ENCODE peak calls at places on chromosomes 16 and 17, in eight cellular contexts. One of them, this sample, is unnamed.

GRCh38 chr16:28155293-28155692 is 56.5 kb downstream of the XPO6 start:
- DNase-seq in GM12865: no peak
- DNase-seq in progenitor cell of endocrine pancreas: no peak
- DNase-seq in CD4-positive, alpha-beta T cell: no peak
- DNase-seq in mammary epithelial cell: no peak
- DNase-seq in AG09319: no peak
- DNase-seq in cardiac fibroblast: no peak
- DNase-seq in HFFc6: no peak
- DNase-seq in this sample: no peak

GRCh38 chr17:28335959-28336871 is 654 bp downstream of the TNFAIP1 start:
- DNase-seq in GM12865: no peak
- DNase-seq in progenitor cell of endocrine pancreas: peak; percentile 37
- DNase-seq in CD4-positive, alpha-beta T cell: no peak
- DNase-seq in mammary epithelial cell: peak; percentile 93
- DNase-seq in AG09319: peak; percentile 71
- DNase-seq in cardiac fibroblast: peak; percentile 93
- DNase-seq in HFFc6: peak; percentile 89
- DNase-seq in this sample: peak; percentile 56

GRCh38 chr17:41439375-41439774 is 1.4 kb downstream of the KRT38 start:
- DNase-seq in GM12865: no peak
- DNase-seq in progenitor cell of endocrine pancreas: no peak
- DNase-seq in CD4-positive, alpha-beta T cell: no peak
- DNase-seq in mammary epithelial cell: no peak
- DNase-seq in AG09319: no peak
- DNase-seq in cardiac fibroblast: peak; percentile 12
- DNase-seq in HFFc6: no peak
- DNase-seq in this sample: no peak

GRCh38 chr17:17403899-17404576 is 72.8 kb upstream of the MED9 start:
- DNase-seq in GM12865: no peak
- DNase-seq in progenitor cell of endocrine pancreas: no peak
- DNase-seq in CD4-positive, alpha-beta T cell: peak; percentile 33
- DNase-seq in mammary epithelial cell: no peak
- DNase-seq in AG09319: no peak
- DNase-seq in cardiac fibroblast: no peak
- DNase-seq in HFFc6: no peak
- DNase-seq in this sample: peak; percentile 60

GRCh38 chr16:20300312-20301097 is 26.8 kb downstream of the GP2 start:
- DNase-seq in GM12865: peak; percentile 72
- DNase-seq in progenitor cell of endocrine pancreas: peak; percentile 40
- DNase-seq in CD4-positive, alpha-beta T cell: peak; percentile 1
- DNase-seq in mammary epithelial cell: peak; percentile 42
- DNase-seq in AG09319: peak; percentile 5
- DNase-seq in cardiac fibroblast: peak; percentile 58
- DNase-seq in HFFc6: peak; percentile 27
- DNase-seq in this sample: peak; percentile 71

GRCh38 chr16:89958068-89958467 is 9.5 kb downstream of the DEF8 start:
- DNase-seq in GM12865: peak; percentile 38
- DNase-seq in progenitor cell of endocrine pancreas: no peak
- DNase-seq in CD4-positive, alpha-beta T cell: no peak
- DNase-seq in mammary epithelial cell: no peak
- DNase-seq in AG09319: no peak
- DNase-seq in cardiac fibroblast: peak; percentile 24
- DNase-seq in HFFc6: no peak
- DNase-seq in this sample: peak; percentile 75

GRCh38 chr17:68531252-68531651 is 19.0 kb downstream of the PRKAR1A start:
- DNase-seq in GM12865: no peak
- DNase-seq in progenitor cell of endocrine pancreas: no peak
- DNase-seq in CD4-positive, alpha-beta T cell: no peak
- DNase-seq in mammary epithelial cell: no peak
- DNase-seq in AG09319: no peak
- DNase-seq in cardiac fibroblast: no peak
- DNase-seq in HFFc6: no peak
- DNase-seq in this sample: no peak

GRCh38 chr17:82804442-82805191 is 35.2 kb downstream of the ZNF750 start:
- DNase-seq in GM12865: no peak
- DNase-seq in progenitor cell of endocrine pancreas: no peak
- DNase-seq in CD4-positive, alpha-beta T cell: no peak
- DNase-seq in mammary epithelial cell: no peak
- DNase-seq in AG09319: no peak
- DNase-seq in cardiac fibroblast: peak; percentile 84
- DNase-seq in HFFc6: no peak
- DNase-seq in this sample: no peak

GRCh38 chr16:4664538-4665418 is 28.6 kb upstream of the NUDT16L1 start:
- DNase-seq in GM12865: peak; percentile 37
- DNase-seq in progenitor cell of endocrine pancreas: no peak
- DNase-seq in CD4-positive, alpha-beta T cell: peak; percentile 35
- DNase-seq in mammary epithelial cell: peak; percentile 54
- DNase-seq in AG09319: no peak
- DNase-seq in cardiac fibroblast: no peak
- DNase-seq in HFFc6: no peak
- DNase-seq in this sample: no peak

GRCh38 chr17:49746791-49747490 is 17.0 kb downstream of the FAM117A start:
- DNase-seq in GM12865: peak; percentile 85
- DNase-seq in progenitor cell of endocrine pancreas: no peak
- DNase-seq in CD4-positive, alpha-beta T cell: no peak
- DNase-seq in mammary epithelial cell: no peak
- DNase-seq in AG09319: no peak
- DNase-seq in cardiac fibroblast: no peak
- DNase-seq in HFFc6: no peak
- DNase-seq in this sample: no peak

GRCh38 chr17:62653002-62653830 is 25.7 kb downstream of the MRC2 start:
- DNase-seq in GM12865: peak; percentile 81
- DNase-seq in progenitor cell of endocrine pancreas: no peak
- DNase-seq in CD4-positive, alpha-beta T cell: peak; percentile 16
- DNase-seq in mammary epithelial cell: no peak
- DNase-seq in AG09319: no peak
- DNase-seq in cardiac fibroblast: peak; percentile 46
- DNase-seq in HFFc6: peak; percentile 63
- DNase-seq in this sample: peak; percentile 74

GRCh38 chr17:27569884-27570577 is 61.0 kb upstream of the LGALS9 start:
- DNase-seq in GM12865: no peak
- DNase-seq in progenitor cell of endocrine pancreas: no peak
- DNase-seq in CD4-positive, alpha-beta T cell: no peak
- DNase-seq in mammary epithelial cell: no peak
- DNase-seq in AG09319: no peak
- DNase-seq in cardiac fibroblast: no peak
- DNase-seq in HFFc6: no peak
- DNase-seq in this sample: no peak

GRCh38 chr16:83344014-83344413 is 463.8 kb upstream of the HSBP1 start:
- DNase-seq in GM12865: no peak
- DNase-seq in progenitor cell of endocrine pancreas: no peak
- DNase-seq in CD4-positive, alpha-beta T cell: no peak
- DNase-seq in mammary epithelial cell: peak; percentile 40
- DNase-seq in AG09319: peak; percentile 74
- DNase-seq in cardiac fibroblast: peak; percentile 96
- DNase-seq in HFFc6: peak; percentile 87
- DNase-seq in this sample: no peak

GRCh38 chr16:68786685-68787418 is 49.8 kb downstream of the CDH1 start:
- DNase-seq in GM12865: no peak
- DNase-seq in progenitor cell of endocrine pancreas: peak; percentile 18
- DNase-seq in CD4-positive, alpha-beta T cell: no peak
- DNase-seq in mammary epithelial cell: peak; percentile 91
- DNase-seq in AG09319: no peak
- DNase-seq in cardiac fibroblast: peak; percentile 60
- DNase-seq in HFFc6: no peak
- DNase-seq in this sample: no peak

GRCh38 chr16:12235110-12235509 is 258.6 kb downstream of the SNX29 start:
- DNase-seq in GM12865: no peak
- DNase-seq in progenitor cell of endocrine pancreas: no peak
- DNase-seq in CD4-positive, alpha-beta T cell: no peak
- DNase-seq in mammary epithelial cell: no peak
- DNase-seq in AG09319: no peak
- DNase-seq in cardiac fibroblast: peak; percentile 20
- DNase-seq in HFFc6: no peak
- DNase-seq in this sample: peak; percentile 32

GRCh38 chr17:29592850-29593545 is at the start of gene ANKRD13B:
- DNase-seq in GM12865: peak; percentile 55
- DNase-seq in progenitor cell of endocrine pancreas: no peak
- DNase-seq in CD4-positive, alpha-beta T cell: no peak
- DNase-seq in mammary epithelial cell: no peak
- DNase-seq in AG09319: no peak
- DNase-seq in cardiac fibroblast: no peak
- DNase-seq in HFFc6: no peak
- DNase-seq in this sample: peak; percentile 82

GRCh38 chr17:19464033-19465026 is 53.3 kb downstream of the RNF112 start:
- DNase-seq in GM12865: no peak
- DNase-seq in progenitor cell of endocrine pancreas: no peak
- DNase-seq in CD4-positive, alpha-beta T cell: no peak
- DNase-seq in mammary epithelial cell: no peak
- DNase-seq in AG09319: no peak
- DNase-seq in cardiac fibroblast: no peak
- DNase-seq in HFFc6: no peak
- DNase-seq in this sample: no peak

GRCh38 chr16:56041556-56042140 is 149.6 kb upstream of the GNAO1 start:
- DNase-seq in GM12865: peak; percentile 29
- DNase-seq in progenitor cell of endocrine pancreas: peak; percentile 28
- DNase-seq in CD4-positive, alpha-beta T cell: peak; percentile 2
- DNase-seq in mammary epithelial cell: peak; percentile 36
- DNase-seq in AG09319: no peak
- DNase-seq in cardiac fibroblast: no peak
- DNase-seq in HFFc6: no peak
- DNase-seq in this sample: peak; percentile 45
- TF ChIP-seq CTCF in GM12865: peak; percentile 49
- TF ChIP-seq CTCF in progenitor cell of endocrine pancreas: peak; percentile 64
- TF ChIP-seq CTCF in CD4-positive, alpha-beta T cell: peak; percentile 12
- TF ChIP-seq CTCF in mammary epithelial cell: peak; percentile 52
- TF ChIP-seq CTCF in AG09319: no peak
- TF ChIP-seq CTCF in cardiac fibroblast: peak; percentile 2
- TF ChIP-seq CTCF in HFFc6: peak; percentile 16
- TF ChIP-seq CTCF in this sample: peak; percentile 41

DNA sequence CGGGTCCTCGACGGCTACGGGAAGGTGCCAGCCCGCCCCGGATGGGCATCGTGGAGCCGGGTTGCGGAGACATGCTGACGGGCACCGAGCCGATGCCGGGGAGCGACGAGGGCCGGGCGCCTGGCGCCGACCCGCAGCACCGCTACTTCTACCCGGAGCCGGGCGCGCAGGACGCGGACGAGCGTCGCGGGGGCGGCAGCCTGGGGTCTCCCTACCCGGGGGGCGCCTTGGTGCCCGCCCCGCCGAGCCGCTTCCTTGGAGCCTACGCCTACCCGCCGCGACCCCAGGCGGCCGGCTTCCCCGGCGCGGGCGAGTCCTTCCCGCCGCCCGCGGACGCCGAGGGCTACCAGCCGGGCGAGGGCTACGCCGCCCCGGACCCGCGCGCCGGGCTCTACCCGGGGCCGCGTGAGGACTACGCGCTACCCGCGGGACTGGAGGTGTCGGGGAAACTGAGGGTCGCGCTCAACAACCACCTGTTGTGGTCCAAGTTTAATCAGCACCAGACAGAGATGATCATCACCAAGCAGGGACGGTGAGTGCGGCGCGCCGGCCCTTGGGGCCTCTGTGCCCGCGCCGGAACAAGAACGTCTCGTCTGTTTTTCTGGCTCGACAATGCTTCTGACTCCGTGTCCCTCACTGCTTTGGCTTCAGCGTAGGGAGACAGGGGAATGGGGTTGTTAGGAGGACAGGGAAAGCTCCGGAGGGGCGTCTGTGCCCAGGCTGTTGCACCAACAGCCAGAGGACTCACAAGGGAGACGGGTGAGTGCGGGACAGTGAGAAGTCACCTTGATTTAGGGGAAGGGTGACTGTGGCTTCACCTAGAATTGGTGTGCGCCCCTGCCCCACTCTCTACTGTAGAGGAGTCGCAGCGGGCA is 615 bp downstream of the TBX21 start:
- DNase-seq in GM12865: no peak
- DNase-seq in progenitor cell of endocrine pancreas: no peak
- DNase-seq in CD4-positive, alpha-beta T cell: no peak
- DNase-seq in mammary epithelial cell: no peak
- DNase-seq in AG09319: no peak
- DNase-seq in cardiac fibroblast: no peak
- DNase-seq in HFFc6: no peak
- DNase-seq in this sample: no peak
- TF ChIP-seq CTCF in GM12865: no peak
- TF ChIP-seq CTCF in progenitor cell of endocrine pancreas: no peak
- TF ChIP-seq CTCF in CD4-positive, alpha-beta T cell: no peak
- TF ChIP-seq CTCF in mammary epithelial cell: no peak
- TF ChIP-seq CTCF in AG09319: no peak
- TF ChIP-seq CTCF in cardiac fibroblast: no peak
- TF ChIP-seq CTCF in HFFc6: no peak
- TF ChIP-seq CTCF in this sample: no peak

DNA sequence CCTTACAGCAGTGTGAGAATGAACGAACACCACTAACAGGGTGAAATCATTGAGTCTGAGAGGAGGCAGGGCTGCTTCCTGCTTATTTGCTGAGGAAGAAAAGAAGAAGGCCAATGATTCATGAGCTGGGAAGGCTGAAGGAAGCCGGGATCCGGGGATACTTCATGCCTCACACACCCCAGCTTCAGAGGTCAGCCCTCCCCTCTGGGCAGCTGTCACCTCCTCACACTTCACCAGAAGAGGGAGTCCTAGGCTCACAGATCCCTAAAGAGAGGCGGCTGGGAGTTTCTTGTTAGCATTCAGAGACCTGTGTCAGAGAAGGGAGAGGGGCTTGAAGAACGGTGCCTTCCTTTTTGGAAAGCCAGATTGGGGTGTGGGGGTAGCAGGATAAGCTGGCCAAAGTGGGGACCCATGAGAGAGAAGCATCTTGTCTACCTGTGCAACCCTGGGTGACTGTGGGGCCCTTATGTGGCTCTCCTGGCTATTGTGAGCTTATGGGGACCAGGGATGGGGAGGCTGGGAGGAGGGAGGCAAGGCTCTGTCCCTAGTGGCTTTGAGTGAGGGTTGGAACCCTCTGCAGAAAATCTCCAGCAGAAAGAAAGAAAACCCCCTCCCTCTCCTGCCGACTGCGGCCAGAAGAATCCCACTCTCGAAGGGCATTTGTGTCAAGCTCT is 94.6 kb downstream of the RGS9 start:
- DNase-seq in GM12865: peak; percentile 74
- DNase-seq in progenitor cell of endocrine pancreas: peak; percentile 43
- DNase-seq in CD4-positive, alpha-beta T cell: peak; percentile 10
- DNase-seq in mammary epithelial cell: peak; percentile 72
- DNase-seq in AG09319: peak; percentile 64
- DNase-seq in cardiac fibroblast: peak; percentile 87
- DNase-seq in HFFc6: peak; percentile 90
- DNase-seq in this sample: peak; percentile 67
- TF ChIP-seq CTCF in GM12865: peak; percentile 76
- TF ChIP-seq CTCF in progenitor cell of endocrine pancreas: peak; percentile 72
- TF ChIP-seq CTCF in CD4-positive, alpha-beta T cell: peak; percentile 41
- TF ChIP-seq CTCF in mammary epithelial cell: peak; percentile 76
- TF ChIP-seq CTCF in AG09319: peak; percentile 89
- TF ChIP-seq CTCF in cardiac fibroblast: peak; percentile 85
- TF ChIP-seq CTCF in HFFc6: peak; percentile 82
- TF ChIP-seq CTCF in this sample: no peak

DNA sequence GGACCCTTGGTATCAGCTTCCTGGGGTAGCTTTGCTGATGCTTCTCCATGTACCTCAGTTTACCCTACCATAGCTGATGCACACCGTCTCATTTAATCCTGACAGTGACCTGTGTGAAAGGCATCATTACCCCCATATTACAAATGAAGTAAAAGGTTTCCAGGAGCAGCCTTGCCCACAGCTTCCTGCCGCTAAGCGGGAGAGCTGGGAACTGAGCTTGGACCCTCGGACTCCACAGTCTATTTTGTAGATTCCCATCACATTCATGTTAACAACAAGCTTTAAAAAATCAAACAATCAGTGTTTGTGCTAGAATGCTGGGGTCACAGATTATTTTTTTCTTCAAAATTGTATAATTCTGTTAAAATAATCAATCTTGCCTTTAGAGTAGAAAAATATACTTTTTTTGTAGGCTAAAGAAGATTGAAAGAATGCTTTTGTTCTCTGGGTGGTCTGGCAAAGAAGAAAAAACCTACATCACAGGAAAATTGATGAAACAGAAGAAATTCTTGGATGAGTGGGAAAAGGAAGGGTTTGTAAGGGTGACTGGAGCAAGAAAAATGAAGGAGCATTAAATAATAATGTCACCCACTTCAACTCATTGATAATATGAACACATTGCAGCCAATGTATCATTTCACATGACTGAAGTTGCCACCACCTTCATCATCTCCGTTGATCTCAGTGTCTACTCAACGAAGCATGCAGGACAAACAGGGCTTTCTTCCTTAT is 9.5 kb upstream of the USP10 start:
- DNase-seq in GM12865: no peak
- DNase-seq in progenitor cell of endocrine pancreas: no peak
- DNase-seq in CD4-positive, alpha-beta T cell: no peak
- DNase-seq in mammary epithelial cell: no peak
- DNase-seq in AG09319: no peak
- DNase-seq in cardiac fibroblast: no peak
- DNase-seq in HFFc6: no peak
- DNase-seq in this sample: no peak
- TF ChIP-seq CTCF in GM12865: no peak
- TF ChIP-seq CTCF in progenitor cell of endocrine pancreas: no peak
- TF ChIP-seq CTCF in CD4-positive, alpha-beta T cell: no peak
- TF ChIP-seq CTCF in mammary epithelial cell: no peak
- TF ChIP-seq CTCF in AG09319: no peak
- TF ChIP-seq CTCF in cardiac fibroblast: no peak
- TF ChIP-seq CTCF in HFFc6: no peak
- TF ChIP-seq CTCF in this sample: no peak